ENCODE peak calls at places on chromosomes 3 and 15, in four cellular contexts. E is iPS DF 6.9, J is kidney, W is right lobe of liver. G is an unnamed sample.

GRCh38 chr15:92683511-92683834 is 27.9 kb upstream of the FAM174B start:
- DNase-seq in E (peak), W (peak), J (no peak), G (peak)

GRCh38 chr15:58864602-58865419 is 68.7 kb downstream of the SLTM start:
- DNase-seq in E (peak), W (peak), J (peak), G (peak)

GRCh38 chr15:47384316-47384715 is 333.0 kb upstream of the SEMA6D start:
- DNase-seq in J (no peak), E (no peak), W (no peak), G (peak)

GRCh38 chr15:76330281-76330680 is 6.3 kb upstream of the ISL2 start:
- DNase-seq in W (peak), E (no peak), J (no peak), G (peak)

GRCh38 chr3:33929813-33930212 is 131.4 kb downstream of the PDCD6IP start:
- DNase-seq in E (no peak), W (no peak), J (no peak), G (no peak)

GRCh38 chr3:69181592-69182211 is 59.3 kb upstream of the LMOD3 start:
- DNase-seq in W (no peak), E (no peak), J (no peak), G (no peak)

GRCh38 chr3:71780430-71780829 is 4.5 kb downstream of the PROK2 start:
- DNase-seq in J (no peak), W (no peak), E (no peak), G (no peak)

GRCh38 chr3:194935061-194935460 is 249.4 kb downstream of the FAM43A start:
- DNase-seq in J (no peak), W (no peak), E (no peak), G (no peak)

GRCh38 chr15:33278816-33279612 is 31.8 kb upstream of the RYR3 start:
- DNase-seq in W (no peak), E (peak), J (peak), G (no peak)

GRCh38 chr3:48694610-48695051 is 8.9 kb upstream of the NCKIPSD start:
- DNase-seq in J (peak), W (peak), E (no peak), G (peak)

GRCh38 chr15:31803388-31803884 is 226.9 kb upstream of the CHRNA7 start:
- DNase-seq in J (no peak), W (no peak), E (no peak), G (no peak)

GRCh38 chr3:87798567-87798947 is 260.2 kb downstream of the CGGBP1 start:
- DNase-seq in E (no peak), J (no peak), W (no peak), G (no peak)

GRCh38 chr3:189393598-189393997 is 221.8 kb downstream of the TPRG1 start:
- DNase-seq in E (no peak), W (no peak), J (no peak), G (no peak)

GRCh38 chr15:41971089-41971892 is 1.1 kb downstream of the EHD4 start:
- DNase-seq in W (peak), E (no peak), J (peak), G (peak)

GRCh38 chr3:64555351-64555750 is 132.4 kb downstream of the ADAMTS9 start:
- DNase-seq in W (no peak), J (no peak), E (no peak), G (no peak)

GRCh38 chr3:152097770-152098169 is 171.0 kb upstream of the MBNL1 start:
- DNase-seq in W (no peak), J (no peak), E (no peak), G (no peak)

GRCh38 chr15:41926184-41927056 is 32.6 kb upstream of the SPTBN5 start:
- DNase-seq in W (no peak), E (no peak), J (no peak), G (no peak)

GRCh38 chr3:165549665-165550064 is 287.6 kb downstream of the BCHE start:
- DNase-seq in E (no peak), J (no peak), W (no peak), G (no peak)

GRCh38 chr3:108076564-108076963 is 14.3 kb downstream of the CD47 start:
- DNase-seq in E (no peak), W (no peak), J (no peak), G (no peak)

GRCh38 chr3:38519651-38520050 is 23.5 kb downstream of the EXOG start:
- DNase-seq in W (no peak), E (no peak), J (no peak), G (no peak)

GRCh38 chr15:70932397-70932796 is 39.8 kb downstream of the LRRC49 start:
- DNase-seq in J (no peak), E (no peak), W (no peak), G (no peak)

GRCh38 chr3:138461246-138461645 is 26.8 kb downstream of the ESYT3 start:
- DNase-seq in W (no peak), E (no peak), J (no peak), G (no peak)

GRCh38 chr3:187747506-187747905 is 2.2 kb upstream of the BCL6 start:
- DNase-seq in W (no peak), E (no peak), J (no peak), G (no peak)

GRCh38 chr3:187746059-187746453 is 788 bp upstream of the BCL6 start:
- DNase-seq in J (no peak), W (no peak), E (no peak), G (no peak)

GRCh38 chr3:187750041-187750512 is 4.8 kb upstream of the BCL6 start:
- DNase-seq in J (peak), E (no peak), W (peak), G (peak)

GRCh38 chr3:187746479-187747335 is 1.4 kb upstream of the BCL6 start:
- DNase-seq in J (no peak), E (no peak), W (no peak), G (no peak)

GRCh38 chr3:187748050-187748481 is 2.8 kb upstream of the BCL6 start:
- DNase-seq in J (peak), W (peak), E (no peak), G (peak)
- H3K27ac ChIP-seq in J (peak), W (peak), E (no peak), G (peak)

GRCh38 chr3:15781131-15781530 is 16.6 kb downstream of the ANKRD28 start:
- DNase-seq in E (no peak), J (no peak), W (no peak), G (no peak)
- H3K27ac ChIP-seq in E (no peak), J (no peak), W (no peak), G (peak)

GRCh38 chr15:65177901-65178300 is 7.2 kb downstream of the CLPX start:
- DNase-seq in E (no peak), W (no peak), J (no peak), G (no peak)
- H3K27ac ChIP-seq in E (no peak), W (no peak), J (no peak), G (no peak)

GRCh38 chr3:186096295-186096694 is 12.6 kb downstream of the ETV5 start:
- DNase-seq in W (no peak), J (no peak), E (no peak), G (no peak)
- H3K27ac ChIP-seq in W (no peak), J (no peak), E (no peak), G (no peak)

DNA sequence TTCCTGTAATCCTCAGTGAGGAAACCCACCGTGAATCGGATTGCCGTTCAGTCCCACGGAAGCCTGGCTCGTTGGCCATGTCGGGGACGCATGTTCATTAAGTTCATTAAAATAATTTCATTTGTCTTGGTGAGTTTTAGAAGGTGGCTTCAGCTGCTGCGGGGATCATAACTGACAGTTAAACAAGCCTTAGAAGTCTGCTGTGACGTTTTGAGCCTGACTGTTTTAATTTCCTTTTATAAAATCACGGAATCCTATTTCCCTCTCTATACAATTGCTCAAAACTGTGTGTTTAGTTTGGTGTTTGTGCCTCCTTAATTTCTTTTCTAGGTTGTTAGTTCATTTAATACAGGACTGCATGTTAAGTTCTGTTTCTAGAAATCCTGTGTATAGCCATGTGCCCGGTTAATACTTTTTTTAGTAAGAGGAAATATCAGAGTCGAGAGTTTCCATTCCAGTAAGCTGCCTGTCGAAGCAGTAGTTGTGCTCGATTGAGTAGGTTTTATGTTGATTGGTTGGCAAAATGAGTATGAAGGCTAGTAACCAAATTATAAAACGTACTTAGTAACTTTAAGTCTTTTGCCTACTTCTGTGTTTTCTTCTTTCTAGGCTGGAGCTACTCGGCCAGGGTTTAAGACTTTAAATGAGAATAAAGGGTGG is 710 bp downstream of the NIPA2 start:
- DNase-seq in E (no peak), J (no peak), W (no peak), G (no peak)
- H3K27ac ChIP-seq in E (no peak), J (peak), W (peak), G (peak)